ENCODE peak calls at places on chromosome 2, in five cellular contexts. G is CD8-positive, alpha-beta memory T cell; E is AG10803; X is nucleus accumbens; W is stimulated activated CD8-positive, alpha-beta memory T cell treated with anti-CD3 and anti-CD28 coated beads, Interleukin-15, amount 100 ng/mL, for 1 hour. F is an unnamed sample.

GRCh38 chr2:69192176-69192945 is 179.4 kb downstream of the ANTXR1 start:
- DNase-seq in G (no peak), E (peak; percentile 96), X (no peak), W (no peak), F (no peak)

GRCh38 chr2:172647439-172647838 is 88.2 kb upstream of the RAPGEF4 start:
- DNase-seq in G (no peak), E (peak; percentile 69), X (no peak), W (no peak), F (no peak)

GRCh38 chr2:134639265-134639664 is 79.5 kb downstream of the TMEM163 start:
- DNase-seq in G (no peak), E (no peak), X (no peak), W (no peak), F (no peak)

GRCh38 chr2:72147971-72148369 is 308 bp upstream of the CYP26B1 start:
- DNase-seq in G (no peak), E (no peak), X (no peak), W (no peak), F (no peak)

GRCh38 chr2:197073701-197074433 is 147.4 kb upstream of the PGAP1 start:
- DNase-seq in G (peak; percentile 17), E (peak; percentile 48), X (peak; percentile 54), W (no peak), F (no peak)

GRCh38 chr2:102735431-102736130 is 26.2 kb upstream of the TMEM182 start:
- DNase-seq in G (peak; percentile 7), E (no peak), X (no peak), W (no peak), F (peak; percentile 21)

GRCh38 chr2:236828002-236828401 is 257.7 kb upstream of the COPS8 start:
- DNase-seq in G (no peak), E (no peak), X (no peak), W (no peak), F (no peak)

GRCh38 chr2:122670932-122671331 is 915.5 kb downstream of the TSN start:
- DNase-seq in G (no peak), E (no peak), X (no peak), W (no peak), F (no peak)

GRCh38 chr2:128593518-128594272 is 275.0 kb upstream of the HS6ST1 start:
- DNase-seq in G (no peak), E (no peak), X (no peak), W (no peak), F (no peak)

GRCh38 chr2:42795275-42795674 is 2.9 kb upstream of the HAAO start:
- DNase-seq in G (no peak), E (no peak), X (no peak), W (no peak), F (no peak)

GRCh38 chr2:85743304-85743978 is 10.3 kb upstream of the ATOH8 start:
- DNase-seq in G (no peak), E (peak; percentile 52), X (no peak), W (no peak), F (no peak)

GRCh38 chr2:11667866-11668637 is 1.9 kb downstream of the NTSR2 start:
- DNase-seq in G (no peak), E (no peak), X (no peak), W (no peak), F (no peak)

GRCh38 chr2:199558156-199558555 is 100.4 kb upstream of the SATB2 start:
- DNase-seq in G (no peak), E (no peak), X (no peak), W (no peak), F (no peak)

GRCh38 chr2:146837857-146838256 is 1007.0 kb upstream of the ACVR2A start:
- DNase-seq in G (no peak), E (no peak), X (no peak), W (no peak), F (no peak)

GRCh38 chr2:239603411-239604356 is 202.9 kb upstream of the HDAC4 start:
- DNase-seq in G (no peak), E (no peak), X (no peak), W (no peak), F (no peak)

GRCh38 chr2:85785027-85785822 is 31.4 kb downstream of the ATOH8 start:
- DNase-seq in G (no peak), E (peak; percentile 95), X (no peak), W (no peak), F (no peak)

GRCh38 chr2:35462226-35462983 is 893.2 kb upstream of the CRIM1 start:
- DNase-seq in G (no peak), E (peak; percentile 0), X (no peak), W (no peak), F (no peak)

GRCh38 chr2:76464310-76464709 is 753.6 kb upstream of the GCFC2 start:
- DNase-seq in G (no peak), E (no peak), X (no peak), W (no peak), F (peak; percentile 1)

GRCh38 chr2:165114345-165114943 is 89.4 kb downstream of the SCN3A start:
- DNase-seq in G (no peak), E (no peak), X (no peak), W (no peak), F (peak; percentile 19)

GRCh38 chr2:205654878-205655601 is 27.3 kb upstream of the NRP2 start:
- DNase-seq in G (no peak), E (peak; percentile 81), X (no peak), W (no peak), F (no peak)

GRCh38 chr2:94993176-94994062 is 32.1 kb upstream of the MAL start:
- DNase-seq in G (no peak), E (no peak), X (no peak), W (no peak), F (no peak)

GRCh38 chr2:137873860-137874259 is 90.4 kb upstream of the HNMT start:
- DNase-seq in G (no peak), E (no peak), X (no peak), W (no peak), F (peak; percentile 18)

GRCh38 chr2:109009920-109010610 is 21.0 kb upstream of the EDAR start:
- DNase-seq in G (no peak), E (peak; percentile 28), X (no peak), W (no peak), F (no peak)

GRCh38 chr2:182066439-182067061 is 80.9 kb downstream of the PPP1R1C start:
- DNase-seq in G (no peak), E (peak; percentile 80), X (no peak), W (no peak), F (no peak)

GRCh38 chr2:20170646-20171250 is 54.2 kb downstream of the SDC1 start:
- DNase-seq in G (no peak), E (no peak), X (no peak), W (no peak), F (no peak)

GRCh38 chr2:215652432-215652831 is 216.6 kb upstream of the FN1 start:
- DNase-seq in G (no peak), E (peak; percentile 93), X (no peak), W (no peak), F (no peak)

GRCh38 chr2:112137516-112138142 is 556 bp upstream of the FBLN7 start:
- DNase-seq in G (no peak), E (peak; percentile 39), X (no peak), W (no peak), F (peak; percentile 24)

GRCh38 chr2:387980-388421 is 100.1 kb upstream of the ALKAL2 start:
- DNase-seq in G (no peak), E (no peak), X (no peak), W (no peak), F (no peak)

F was measured in SK-N-DZ.